ENCODE peak calls at places on chromosomes 2 and 18, in seven cellular contexts. One of them, this sample, is unnamed.

GRCh38 chr2:146734042-146734715 is 1110.7 kb upstream of the ACVR2A start:
- DNase-seq in NCI-H510A treated with DMSO at 0.1 percent for 48 hours: peak
- DNase-seq in neural crest cell: no peak
- DNase-seq in AG09319: peak
- DNase-seq in fibroblast of the conjunctiva: peak
- DNase-seq in GM23248: peak
- DNase-seq in gastrocnemius medialis: no peak
- DNase-seq in this sample: no peak

GRCh38 chr18:57806891-57807280 is 3.8 kb upstream of the ATP8B1 start:
- DNase-seq in GM23248: peak
- DNase-seq in neural crest cell: no peak
- DNase-seq in NCI-H510A treated with DMSO at 0.1 percent for 48 hours: no peak
- DNase-seq in AG09319: no peak
- DNase-seq in gastrocnemius medialis: no peak
- DNase-seq in fibroblast of the conjunctiva: no peak
- DNase-seq in this sample: no peak

GRCh38 chr2:8537572-8538155 is 144.2 kb upstream of the ID2 start:
- DNase-seq in GM23248: no peak
- DNase-seq in AG09319: no peak
- DNase-seq in fibroblast of the conjunctiva: no peak
- DNase-seq in neural crest cell: no peak
- DNase-seq in gastrocnemius medialis: no peak
- DNase-seq in NCI-H510A treated with DMSO at 0.1 percent for 48 hours: no peak
- DNase-seq in this sample: peak

GRCh38 chr2:170816499-170817246 is at the start of gene GAD1:
- DNase-seq in gastrocnemius medialis: no peak
- DNase-seq in AG09319: peak
- DNase-seq in GM23248: peak
- DNase-seq in fibroblast of the conjunctiva: no peak
- DNase-seq in NCI-H510A treated with DMSO at 0.1 percent for 48 hours: peak
- DNase-seq in neural crest cell: no peak
- DNase-seq in this sample: peak

GRCh38 chr2:174383796-174384195 is 11.7 kb upstream of the SCRN3 start:
- DNase-seq in neural crest cell: no peak
- DNase-seq in fibroblast of the conjunctiva: no peak
- DNase-seq in gastrocnemius medialis: no peak
- DNase-seq in AG09319: no peak
- DNase-seq in GM23248: no peak
- DNase-seq in NCI-H510A treated with DMSO at 0.1 percent for 48 hours: no peak
- DNase-seq in this sample: no peak

GRCh38 chr2:78992451-78992806 is 33.1 kb upstream of the REG3G start:
- DNase-seq in NCI-H510A treated with DMSO at 0.1 percent for 48 hours: peak
- DNase-seq in fibroblast of the conjunctiva: no peak
- DNase-seq in neural crest cell: peak
- DNase-seq in GM23248: peak
- DNase-seq in AG09319: no peak
- DNase-seq in gastrocnemius medialis: no peak
- DNase-seq in this sample: peak

GRCh38 chr2:79511320-79511951 is 1.4 kb upstream of the CTNNA2 start:
- DNase-seq in gastrocnemius medialis: no peak
- DNase-seq in GM23248: peak
- DNase-seq in AG09319: no peak
- DNase-seq in NCI-H510A treated with DMSO at 0.1 percent for 48 hours: no peak
- DNase-seq in fibroblast of the conjunctiva: no peak
- DNase-seq in neural crest cell: peak
- DNase-seq in this sample: peak

GRCh38 chr2:226669249-226669648 is 130.4 kb downstream of the IRS1 start:
- DNase-seq in fibroblast of the conjunctiva: no peak
- DNase-seq in neural crest cell: no peak
- DNase-seq in GM23248: no peak
- DNase-seq in NCI-H510A treated with DMSO at 0.1 percent for 48 hours: no peak
- DNase-seq in AG09319: no peak
- DNase-seq in gastrocnemius medialis: no peak
- DNase-seq in this sample: no peak

GRCh38 chr18:56563568-56563967 is 74.8 kb downstream of the TXNL1 start:
- DNase-seq in fibroblast of the conjunctiva: no peak
- DNase-seq in GM23248: no peak
- DNase-seq in AG09319: no peak
- DNase-seq in gastrocnemius medialis: no peak
- DNase-seq in neural crest cell: peak
- DNase-seq in NCI-H510A treated with DMSO at 0.1 percent for 48 hours: peak
- DNase-seq in this sample: no peak

GRCh38 chr2:70085711-70086277 is 1.5 kb upstream of the PCBP1 start:
- DNase-seq in AG09319: no peak
- DNase-seq in neural crest cell: no peak
- DNase-seq in NCI-H510A treated with DMSO at 0.1 percent for 48 hours: no peak
- DNase-seq in gastrocnemius medialis: no peak
- DNase-seq in GM23248: peak
- DNase-seq in fibroblast of the conjunctiva: no peak
- DNase-seq in this sample: no peak

GRCh38 chr2:70381235-70381634 is 79.4 kb upstream of the FAM136A start:
- DNase-seq in gastrocnemius medialis: no peak
- DNase-seq in fibroblast of the conjunctiva: no peak
- DNase-seq in GM23248: peak
- DNase-seq in neural crest cell: no peak
- DNase-seq in NCI-H510A treated with DMSO at 0.1 percent for 48 hours: no peak
- DNase-seq in AG09319: no peak
- DNase-seq in this sample: no peak

GRCh38 chr18:23283933-23284430 is 148.7 kb downstream of the CABLES1 start:
- DNase-seq in neural crest cell: no peak
- DNase-seq in gastrocnemius medialis: no peak
- DNase-seq in NCI-H510A treated with DMSO at 0.1 percent for 48 hours: no peak
- DNase-seq in fibroblast of the conjunctiva: no peak
- DNase-seq in GM23248: peak
- DNase-seq in AG09319: no peak
- DNase-seq in this sample: no peak

GRCh38 chr2:229475753-229476152 is 204.7 kb upstream of the PID1 start:
- DNase-seq in fibroblast of the conjunctiva: no peak
- DNase-seq in neural crest cell: no peak
- DNase-seq in NCI-H510A treated with DMSO at 0.1 percent for 48 hours: no peak
- DNase-seq in GM23248: no peak
- DNase-seq in gastrocnemius medialis: no peak
- DNase-seq in AG09319: no peak
- DNase-seq in this sample: no peak

GRCh38 chr2:19857806-19858205 is 44.0 kb downstream of the TTC32 start:
- DNase-seq in neural crest cell: no peak
- DNase-seq in fibroblast of the conjunctiva: no peak
- DNase-seq in GM23248: peak
- DNase-seq in AG09319: no peak
- DNase-seq in NCI-H510A treated with DMSO at 0.1 percent for 48 hours: no peak
- DNase-seq in gastrocnemius medialis: no peak
- DNase-seq in this sample: no peak

GRCh38 chr18:62999392-62999791 is 284.1 kb downstream of the PHLPP1 start:
- DNase-seq in gastrocnemius medialis: peak
- DNase-seq in fibroblast of the conjunctiva: peak
- DNase-seq in AG09319: peak
- DNase-seq in GM23248: peak
- DNase-seq in NCI-H510A treated with DMSO at 0.1 percent for 48 hours: no peak
- DNase-seq in neural crest cell: no peak
- DNase-seq in this sample: peak

GRCh38 chr2:2328847-2329246 is 2.2 kb downstream of the MYT1L start:
- DNase-seq in fibroblast of the conjunctiva: no peak
- DNase-seq in AG09319: no peak
- DNase-seq in GM23248: peak
- DNase-seq in NCI-H510A treated with DMSO at 0.1 percent for 48 hours: peak
- DNase-seq in gastrocnemius medialis: no peak
- DNase-seq in neural crest cell: peak
- DNase-seq in this sample: no peak

GRCh38 chr2:45412754-45413379 is 198.2 kb downstream of the SRBD1 start:
- DNase-seq in AG09319: no peak
- DNase-seq in gastrocnemius medialis: no peak
- DNase-seq in GM23248: peak
- DNase-seq in fibroblast of the conjunctiva: no peak
- DNase-seq in NCI-H510A treated with DMSO at 0.1 percent for 48 hours: peak
- DNase-seq in neural crest cell: no peak
- DNase-seq in this sample: no peak

GRCh38 chr2:199202964-199203363 is 254.8 kb downstream of the SATB2 start:
- DNase-seq in fibroblast of the conjunctiva: no peak
- DNase-seq in GM23248: no peak
- DNase-seq in gastrocnemius medialis: no peak
- DNase-seq in neural crest cell: no peak
- DNase-seq in NCI-H510A treated with DMSO at 0.1 percent for 48 hours: no peak
- DNase-seq in AG09319: no peak
- DNase-seq in this sample: no peak

GRCh38 chr18:27843783-27844415 is 333.0 kb downstream of the CDH2 start:
- DNase-seq in gastrocnemius medialis: no peak
- DNase-seq in GM23248: peak
- DNase-seq in fibroblast of the conjunctiva: no peak
- DNase-seq in neural crest cell: no peak
- DNase-seq in NCI-H510A treated with DMSO at 0.1 percent for 48 hours: no peak
- DNase-seq in AG09319: no peak
- DNase-seq in this sample: no peak

GRCh38 chr18:57437433-57437781 is 2.2 kb downstream of the ONECUT2 start:
- DNase-seq in GM23248: no peak
- DNase-seq in fibroblast of the conjunctiva: no peak
- DNase-seq in gastrocnemius medialis: no peak
- DNase-seq in NCI-H510A treated with DMSO at 0.1 percent for 48 hours: peak
- DNase-seq in neural crest cell: peak
- DNase-seq in AG09319: no peak
- DNase-seq in this sample: no peak

GRCh38 chr2:237689569-237690131 is 62.3 kb downstream of the LRRFIP1 start:
- DNase-seq in AG09319: no peak
- DNase-seq in gastrocnemius medialis: no peak
- DNase-seq in NCI-H510A treated with DMSO at 0.1 percent for 48 hours: no peak
- DNase-seq in fibroblast of the conjunctiva: no peak
- DNase-seq in neural crest cell: no peak
- DNase-seq in GM23248: peak
- DNase-seq in this sample: peak

GRCh38 chr2:20217041-20217970 is 7.6 kb downstream of the SDC1 start:
- DNase-seq in neural crest cell: no peak
- DNase-seq in NCI-H510A treated with DMSO at 0.1 percent for 48 hours: no peak
- DNase-seq in AG09319: no peak
- DNase-seq in fibroblast of the conjunctiva: no peak
- DNase-seq in gastrocnemius medialis: no peak
- DNase-seq in GM23248: peak
- DNase-seq in this sample: no peak

GRCh38 chr2:31319391-31320175 is 85.6 kb downstream of the EHD3 start:
- DNase-seq in neural crest cell: no peak
- DNase-seq in GM23248: peak
- DNase-seq in AG09319: no peak
- DNase-seq in NCI-H510A treated with DMSO at 0.1 percent for 48 hours: peak
- DNase-seq in fibroblast of the conjunctiva: peak
- DNase-seq in gastrocnemius medialis: peak
- DNase-seq in this sample: no peak

GRCh38 chr2:236114959-236115358 is 53.2 kb downstream of the GBX2 start:
- DNase-seq in AG09319: no peak
- DNase-seq in gastrocnemius medialis: no peak
- DNase-seq in neural crest cell: no peak
- DNase-seq in fibroblast of the conjunctiva: no peak
- DNase-seq in NCI-H510A treated with DMSO at 0.1 percent for 48 hours: no peak
- DNase-seq in GM23248: no peak
- DNase-seq in this sample: no peak

GRCh38 chr18:33282709-33283333 is 157.7 kb downstream of the CCDC178 start:
- DNase-seq in NCI-H510A treated with DMSO at 0.1 percent for 48 hours: no peak
- DNase-seq in gastrocnemius medialis: no peak
- DNase-seq in AG09319: no peak
- DNase-seq in neural crest cell: no peak
- DNase-seq in fibroblast of the conjunctiva: no peak
- DNase-seq in GM23248: no peak
- DNase-seq in this sample: no peak

GRCh38 chr2:207337234-207338219 is 171.8 kb upstream of the KLF7 start:
- DNase-seq in neural crest cell: no peak
- DNase-seq in AG09319: no peak
- DNase-seq in GM23248: peak
- DNase-seq in NCI-H510A treated with DMSO at 0.1 percent for 48 hours: no peak
- DNase-seq in gastrocnemius medialis: no peak
- DNase-seq in fibroblast of the conjunctiva: no peak
- DNase-seq in this sample: no peak